ENCODE peak calls at places on chromosomes 11 and 22, in nine cellular contexts. B is amygdala; H is iris pigment epithelial cell; C is hepatic stellate cell; T is MM.1S; X is naive thymus-derived CD4-positive, alpha-beta T cell; L is stromal cell of bone marrow; N is astrocyte of the spinal cord; E is CD4-positive, CD25-positive, alpha-beta regulatory T cell. Y is an unnamed sample.
A peak's percentile ranks its signal among the peaks of the same experiment; 100 is the strongest.

GRCh38 chr22:29359469-29359868 is 28.9 kb downstream of the AP1B1 start:
- DNase-seq in L (peak; percentile 15), T (no peak), C (peak; percentile 61), X (no peak), N (peak; percentile 76), B (no peak), E (no peak), H (peak; percentile 65), Y (peak; percentile 70)

GRCh38 chr11:30535818-30536217 is 50.3 kb downstream of the MPPED2 start:
- DNase-seq in N (no peak), L (no peak), E (no peak), H (no peak), B (no peak), X (no peak), C (no peak), T (no peak), Y (no peak)

GRCh38 chr11:82996966-82997606 is 74.6 kb downstream of the RAB30 start:
- DNase-seq in C (no peak), E (peak; percentile 58), X (no peak), N (peak; percentile 64), B (no peak), T (peak; percentile 94), L (no peak), H (peak; percentile 32), Y (peak; percentile 63)

GRCh38 chr11:67372993-67373915 is at the start of gene CLCF1:
- DNase-seq in T (peak; percentile 75), N (peak; percentile 91), X (peak; percentile 58), H (peak; percentile 87), B (no peak), C (peak; percentile 87), L (peak; percentile 83), E (peak; percentile 79), Y (peak; percentile 79)

GRCh38 chr11:79610139-79610538 is 169.3 kb upstream of the TENM4 start:
- DNase-seq in B (no peak), L (no peak), X (no peak), E (no peak), T (no peak), N (no peak), H (no peak), C (no peak), Y (no peak)

GRCh38 chr22:48353116-48353947 is 1474.3 kb downstream of the BRD1 start:
- DNase-seq in E (no peak), X (no peak), L (no peak), C (no peak), N (no peak), H (no peak), B (no peak), T (no peak), Y (no peak)

GRCh38 chr11:69048056-69048717 is 545 bp upstream of the TPCN2 start:
- DNase-seq in L (no peak), E (no peak), N (peak; percentile 9), B (no peak), H (no peak), T (no peak), X (no peak), C (peak; percentile 57), Y (peak; percentile 12)

GRCh38 chr11:72782081-72782920 is 11.5 kb downstream of the STARD10 start:
- DNase-seq in E (no peak), H (no peak), T (no peak), X (no peak), N (no peak), B (no peak), L (no peak), C (no peak), Y (no peak)

GRCh38 chr11:35466058-35466457 is 46.7 kb upstream of the SLC1A2 start:
- DNase-seq in X (no peak), B (no peak), L (no peak), N (no peak), H (no peak), C (no peak), E (no peak), T (no peak), Y (no peak)

GRCh38 chr11:7977251-7977917 is 9.8 kb upstream of the EIF3F start:
- DNase-seq in E (no peak), L (peak; percentile 43), X (no peak), T (no peak), B (no peak), N (peak; percentile 83), H (peak; percentile 94), C (peak; percentile 38), Y (peak; percentile 94)

GRCh38 chr11:62516736-62517371 is 29.8 kb downstream of the AHNAK start:
- DNase-seq in C (no peak), N (no peak), T (no peak), L (no peak), E (no peak), B (no peak), X (no peak), H (no peak), Y (no peak)

GRCh38 chr11:128707671-128708070 is 13.8 kb downstream of the FLI1 start:
- DNase-seq in X (no peak), H (peak; percentile 77), L (peak; percentile 62), B (no peak), T (no peak), C (no peak), N (peak; percentile 53), E (no peak), Y (peak; percentile 70)

GRCh38 chr11:104106136-104106754 is 57.7 kb downstream of the PDGFD start:
- DNase-seq in E (no peak), N (no peak), B (no peak), X (no peak), H (peak; percentile 75), T (no peak), L (no peak), C (no peak), Y (peak; percentile 61)

GRCh38 chr11:65911682-65912568 is 6.9 kb downstream of the C11orf68 start:
- DNase-seq in X (no peak), C (peak; percentile 89), E (no peak), N (peak; percentile 73), L (peak; percentile 93), H (peak; percentile 27), B (no peak), T (no peak), Y (peak; percentile 84)

GRCh38 chr11:57049749-57050148 is 61.0 kb downstream of the OR5AK2 start:
- DNase-seq in T (no peak), C (no peak), B (no peak), H (no peak), E (no peak), X (no peak), N (no peak), L (no peak), Y (no peak)

GRCh38 chr11:105935791-105936190 is 86.2 kb downstream of the MSANTD4 start:
- DNase-seq in X (no peak), T (no peak), N (peak; percentile 61), E (no peak), H (peak; percentile 42), B (no peak), L (no peak), C (no peak), Y (no peak)

GRCh38 chr11:114180301-114181055 is 115.7 kb upstream of the NNMT start:
- DNase-seq in X (no peak), C (no peak), H (no peak), T (peak; percentile 44), N (no peak), L (no peak), E (peak; percentile 30), B (no peak), Y (peak; percentile 53)

GRCh38 chr11:105179542-105180278 is 40.1 kb upstream of the CARD18 start:
- DNase-seq in C (no peak), T (no peak), H (no peak), E (no peak), L (no peak), X (no peak), B (no peak), N (no peak), Y (peak; percentile 12)

GRCh38 chr11:129543515-129544290 is 168.1 kb downstream of the BARX2 start:
- DNase-seq in H (no peak), N (no peak), X (no peak), L (no peak), B (no peak), T (no peak), E (no peak), C (no peak), Y (no peak)

GRCh38 chr22:42279425-42280020 is 9.1 kb upstream of the TCF20 start:
- DNase-seq in C (no peak), B (no peak), N (no peak), E (no peak), H (no peak), L (no peak), T (no peak), X (no peak), Y (no peak)

GRCh38 chr11:111446404-111447152 is 65.6 kb downstream of the BTG4 start:
- DNase-seq in N (peak; percentile 88), H (peak; percentile 94), X (peak; percentile 85), E (peak; percentile 96), T (peak; percentile 90), L (peak; percentile 73), C (peak; percentile 90), B (peak; percentile 60), Y (peak; percentile 89)

GRCh38 chr11:120326228-120326627 is 1.1 kb downstream of the TLCD5 start:
- DNase-seq in X (no peak), N (peak; percentile 47), B (no peak), L (no peak), E (no peak), C (peak; percentile 54), T (no peak), H (peak; percentile 95), Y (peak; percentile 85)

GRCh38 chr22:19291218-19291579 is 320 bp downstream of the CLTCL1 start:
- DNase-seq in X (no peak), B (no peak), H (no peak), C (peak; percentile 41), N (peak; percentile 16), L (no peak), E (peak; percentile 19), T (no peak), Y (no peak)

GRCh38 chr11:60658409-60658808 is 41.0 kb upstream of the MS4A8 start:
- DNase-seq in L (no peak), X (no peak), E (no peak), H (no peak), B (no peak), T (no peak), N (no peak), C (no peak), Y (no peak)

GRCh38 chr11:69891421-69892236 is 72.4 kb upstream of the FGF3 start:
- DNase-seq in C (peak; percentile 86), B (no peak), E (no peak), N (no peak), T (no peak), X (no peak), H (peak; percentile 16), L (no peak), Y (no peak)

GRCh38 chr11:59076876-59077571 is 9.1 kb upstream of the GLYATL1B start:
- DNase-seq in C (no peak), E (no peak), N (no peak), L (no peak), B (no peak), H (no peak), T (no peak), X (no peak), Y (no peak)

GRCh38 chr11:72226701-72227100 is 2.1 kb downstream of the INPPL1 start:
- DNase-seq in T (no peak), E (no peak), X (no peak), H (no peak), N (no peak), B (no peak), L (no peak), C (no peak), Y (no peak)

GRCh38 chr11:6199174-6199810 is at the start of gene OR52W1:
- DNase-seq in B (no peak), L (no peak), C (no peak), E (no peak), X (no peak), N (no peak), T (no peak), H (no peak), Y (no peak)